ENCODE peak calls at places on chromosomes 5 and 9, in seven cellular contexts. L, I, K, G, R, A and C are unnamed samples.

GRCh38 chr5:57386958-57387357 is 95.7 kb downstream of the ACTBL2 start:
- DNase-seq in G (peak; percentile 68), K (peak; percentile 34), A (no peak), L (no peak), R (no peak), I (peak; percentile 66), C (no peak)

GRCh38 chr5:92064993-92065392 is 681.9 kb upstream of the ARRDC3 start:
- DNase-seq in A (no peak), K (no peak), I (no peak), L (no peak), G (no peak), R (no peak), C (no peak)

GRCh38 chr9:89850633-89851325 is 246.0 kb downstream of the GADD45G start:
- DNase-seq in I (peak; percentile 66), K (peak; percentile 11), G (peak; percentile 65), L (no peak), A (no peak), R (peak; percentile 53), C (no peak)

GRCh38 chr5:150406120-150407096 is 6.3 kb downstream of the CD74 start:
- DNase-seq in L (no peak), R (peak; percentile 41), K (no peak), I (no peak), G (no peak), A (no peak), C (no peak)

GRCh38 chr5:60846298-60846697 is 2.2 kb upstream of the ELOVL7 start:
- DNase-seq in R (no peak), I (no peak), A (no peak), K (no peak), G (no peak), L (no peak), C (no peak)

GRCh38 chr9:9412241-9412640 is 1200.6 kb downstream of the PTPRD start:
- DNase-seq in R (no peak), K (no peak), G (no peak), A (no peak), L (no peak), I (no peak), C (no peak)

GRCh38 chr5:142829821-142830220 is 59.6 kb downstream of the ARHGAP26 start:
- DNase-seq in A (no peak), I (no peak), K (peak; percentile 62), R (no peak), G (peak; percentile 70), L (no peak), C (no peak)

GRCh38 chr9:125705893-125706292 is 1.1 kb downstream of the MAPKAP1 start:
- DNase-seq in G (no peak), K (no peak), R (no peak), A (no peak), L (no peak), I (no peak), C (no peak)

GRCh38 chr5:32339198-32339597 is 26.5 kb upstream of the MTMR12 start:
- DNase-seq in R (no peak), L (peak; percentile 39), K (no peak), A (no peak), G (no peak), I (peak; percentile 14), C (no peak)

GRCh38 chr9:129983891-129984290 is 59.1 kb downstream of the FNBP1 start:
- DNase-seq in G (peak; percentile 82), I (peak; percentile 25), A (no peak), K (no peak), R (no peak), L (no peak), C (no peak)

GRCh38 chr5:56259002-56259511 is 25.9 kb upstream of the ANKRD55 start:
- DNase-seq in I (peak; percentile 96), K (peak; percentile 90), L (no peak), G (peak; percentile 98), R (no peak), A (no peak), C (peak; percentile 96)

GRCh38 chr9:110785166-110785565 is 116.6 kb downstream of the MUSK start:
- DNase-seq in A (no peak), I (no peak), L (no peak), G (no peak), K (no peak), R (no peak), C (no peak)

GRCh38 chr5:2686725-2687124 is 64.8 kb downstream of the IRX2 start:
- DNase-seq in L (no peak), K (no peak), G (no peak), R (no peak), A (no peak), I (no peak), C (no peak)

GRCh38 chr9:69386651-69387050 is 61.6 kb downstream of the ENTREP1 start:
- DNase-seq in A (no peak), L (no peak), K (no peak), R (no peak), G (no peak), I (no peak), C (no peak)

GRCh38 chr5:68456756-68457217 is 241.2 kb downstream of the PIK3R1 start:
- DNase-seq in L (no peak), R (no peak), K (peak; percentile 28), G (peak; percentile 49), A (no peak), I (peak; percentile 50), C (no peak)

GRCh38 chr5:151082976-151083651 is 2.3 kb upstream of the TNIP1 start:
- DNase-seq in K (no peak), L (no peak), I (no peak), R (peak; percentile 66), G (no peak), A (no peak), C (no peak)

GRCh38 chr9:131179561-131180219 is 54.3 kb downstream of the NUP214 start:
- DNase-seq in G (peak; percentile 97), K (peak; percentile 61), A (no peak), R (no peak), L (no peak), I (peak; percentile 83), C (peak; percentile 93)

GRCh38 chr9:95089916-95090791 is 227.4 kb downstream of the FANCC start:
- DNase-seq in L (no peak), I (no peak), A (no peak), G (no peak), R (no peak), K (no peak), C (no peak)

GRCh38 chr5:150632305-150633160 is 7.9 kb upstream of the SYNPO start:
- DNase-seq in K (peak; percentile 62), G (peak; percentile 52), L (no peak), I (peak; percentile 79), R (no peak), A (no peak), C (no peak)

GRCh38 chr5:64195981-64196380 is 30.3 kb downstream of the RNF180 start:
- DNase-seq in L (no peak), I (no peak), K (no peak), R (no peak), G (no peak), A (no peak), C (no peak)

GRCh38 chr9:104858271-104858670 is 69.7 kb downstream of the ABCA1 start:
- DNase-seq in G (peak; percentile 95), K (no peak), A (no peak), I (peak; percentile 42), L (no peak), R (no peak), C (peak; percentile 87)

GRCh38 chr5:220008-220407 is 1.9 kb downstream of the SDHA start:
- DNase-seq in I (no peak), A (no peak), L (no peak), K (no peak), R (no peak), G (peak; percentile 18), C (no peak)

GRCh38 chr5:3011764-3012017 is 260.2 kb upstream of the IRX2 start:
- DNase-seq in I (no peak), A (no peak), R (no peak), K (no peak), G (no peak), L (no peak), C (no peak)

GRCh38 chr5:173016621-173017046 is 33.1 kb downstream of the ATP6V0E1 start:
- DNase-seq in L (peak; percentile 79), I (peak; percentile 49), K (peak; percentile 62), G (peak; percentile 70), R (no peak), A (no peak), C (peak; percentile 47)

GRCh38 chr9:20528253-20528652 is 94.0 kb downstream of the MLLT3 start:
- DNase-seq in I (no peak), L (no peak), G (no peak), A (no peak), K (no peak), R (no peak), C (no peak)

GRCh38 chr9:20529837-20530236 is 92.5 kb downstream of the MLLT3 start:
- DNase-seq in I (no peak), L (no peak), A (no peak), R (no peak), K (no peak), G (no peak), C (no peak)

GRCh38 chr9:20526500-20527319 is 95.6 kb downstream of the MLLT3 start:
- DNase-seq in I (peak; percentile 21), R (no peak), G (peak; percentile 44), K (peak; percentile 13), L (no peak), A (no peak), C (no peak)

GRCh38 chr9:20524776-20525175 is 97.5 kb downstream of the MLLT3 start:
- DNase-seq in L (peak; percentile 12), A (no peak), K (no peak), G (no peak), I (no peak), R (no peak), C (no peak)
- TF ChIP-seq CTCF in L (peak; percentile 72), A (peak; percentile 38), K (peak; percentile 55), G (peak; percentile 14), I (peak; percentile 37), R (no peak), C (peak; percentile 19)

DNA sequence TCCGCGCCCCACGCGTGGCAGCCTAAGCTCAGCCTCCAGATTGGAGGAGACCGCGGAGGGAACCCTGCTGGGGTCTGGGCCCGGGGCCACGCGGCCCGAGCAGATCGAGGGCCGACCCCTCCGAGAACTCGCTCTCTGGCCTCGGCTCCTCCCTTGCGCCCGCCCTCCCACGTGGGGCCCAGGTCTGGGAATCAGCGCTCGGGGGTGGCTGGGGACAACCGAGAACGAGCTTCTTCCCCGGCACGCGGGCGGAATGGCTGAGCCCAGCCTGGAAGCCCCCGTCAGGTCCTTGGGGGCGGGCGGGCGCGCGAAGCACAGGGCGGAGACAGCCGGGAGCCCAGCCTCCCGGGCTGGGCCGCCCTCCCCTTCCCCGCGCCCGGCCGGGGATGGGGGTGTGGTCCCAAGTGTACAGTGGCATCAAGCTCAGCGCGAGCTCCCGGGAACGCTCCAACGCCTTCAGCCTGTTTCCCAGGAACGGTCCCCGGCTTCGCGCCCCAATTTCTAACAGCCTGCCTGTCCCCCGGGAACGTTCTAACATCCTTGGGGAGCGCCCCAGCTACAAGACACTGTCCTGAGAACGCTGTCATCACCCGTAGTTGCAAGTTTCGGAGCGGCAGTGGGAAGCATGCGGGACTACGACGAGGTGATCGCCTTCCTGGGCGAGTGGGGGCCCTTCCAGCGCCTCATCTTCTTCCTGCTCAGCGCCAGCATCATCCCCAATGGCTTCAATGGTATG is at the start of gene SLC22A4:
- DNase-seq in R (peak; percentile 93), L (peak; percentile 87), A (peak; percentile 89), K (peak; percentile 93), G (peak; percentile 93), I (peak; percentile 91), C (peak; percentile 70)
- TF ChIP-seq CTCF in R (peak; percentile 0), L (peak; percentile 3), A (peak; percentile 4), K (no peak), G (no peak), I (no peak), C (no peak)

GRCh38 chr9:134136117-134136996 is 475 bp downstream of the WDR5 start:
- DNase-seq in G (no peak), R (no peak), L (no peak), A (peak; percentile 23), I (peak; percentile 17), K (no peak), C (no peak)
- TF ChIP-seq CTCF in G (no peak), R (no peak), L (no peak), A (no peak), I (no peak), K (no peak), C (no peak)

GRCh38 chr9:78210841-78211301 is 25.0 kb upstream of the CEP78 start:
- DNase-seq in A (no peak), R (no peak), L (no peak), G (no peak), I (no peak), K (no peak), C (no peak)
- TF ChIP-seq CTCF in A (no peak), R (no peak), L (no peak), G (no peak), I (no peak), K (no peak), C (no peak)